ENCODE peak calls at places on chromosomes 16 and 17, in nine cellular contexts. P is choroid plexus epithelial cell, O is tibial artery, L is A549, U is neural crest cell, B is fibroblast of pulmonary artery, R is bronchial epithelial cell, G is cardiac muscle cell, X is AG09319. F is an unnamed sample.

GRCh38 chr17:67156269-67157199 is 88.5 kb downstream of the HELZ start:
- DNase-seq in P (peak; percentile 60), O (no peak), L (no peak), U (no peak), B (peak; percentile 22), R (peak; percentile 59), G (peak; percentile 23), X (no peak), F (no peak)

GRCh38 chr17:14198013-14198412 is 38.6 kb downstream of the CDRT15 start:
- DNase-seq in P (no peak), O (no peak), L (no peak), U (no peak), B (no peak), R (no peak), G (no peak), X (no peak), F (no peak)

GRCh38 chr17:2067048-2067452 is 12.1 kb downstream of the HIC1 start:
- DNase-seq in P (no peak), O (no peak), L (no peak), U (no peak), B (peak; percentile 19), R (no peak), G (no peak), X (no peak), F (peak; percentile 57)

GRCh38 chr16:67555795-67556212 is 6.5 kb upstream of the CTCF start:
- DNase-seq in P (peak; percentile 67), O (no peak), L (no peak), U (no peak), B (peak; percentile 54), R (peak; percentile 92), G (peak; percentile 41), X (no peak), F (no peak)

GRCh38 chr17:81075307-81075706 is 40.4 kb downstream of the BAIAP2 start:
- DNase-seq in P (no peak), O (no peak), L (no peak), U (no peak), B (no peak), R (no peak), G (no peak), X (no peak), F (peak; percentile 88)

GRCh38 chr17:6510321-6511023 is 45.9 kb downstream of the PITPNM3 start:
- DNase-seq in P (no peak), O (peak; percentile 52), L (no peak), U (no peak), B (no peak), R (no peak), G (no peak), X (no peak), F (no peak)

GRCh38 chr17:7644768-7645167 is 6.0 kb upstream of the ATP1B2 start:
- DNase-seq in P (no peak), O (no peak), L (no peak), U (no peak), B (no peak), R (no peak), G (no peak), X (no peak), F (no peak)

GRCh38 chr17:8696951-8697745 is 47.5 kb downstream of the CCDC42 start:
- DNase-seq in P (peak; percentile 76), O (peak; percentile 64), L (no peak), U (no peak), B (peak; percentile 96), R (no peak), G (peak; percentile 99), X (no peak), F (no peak)

GRCh38 chr17:62094175-62094574 is 29.1 kb upstream of the MED13 start:
- DNase-seq in P (no peak), O (no peak), L (no peak), U (no peak), B (no peak), R (no peak), G (peak; percentile 3), X (no peak), F (no peak)

GRCh38 chr16:67967956-67968439 is 439 bp downstream of the SLC12A4 start:
- DNase-seq in P (peak; percentile 28), O (no peak), L (peak; percentile 36), U (no peak), B (peak; percentile 32), R (no peak), G (peak; percentile 35), X (no peak), F (no peak)

GRCh38 chr17:45672301-45672700 is 111.8 kb upstream of the CRHR1 start:
- DNase-seq in P (no peak), O (peak; percentile 64), L (no peak), U (no peak), B (no peak), R (no peak), G (no peak), X (no peak), F (no peak)

GRCh38 chr17:4497101-4497824 is 1.4 kb upstream of the SPNS2 start:
- DNase-seq in P (no peak), O (peak; percentile 89), L (peak; percentile 40), U (no peak), B (no peak), R (peak; percentile 35), G (no peak), X (no peak), F (no peak)

GRCh38 chr17:55444471-55445441 is 23.1 kb upstream of the MMD start:
- DNase-seq in P (peak; percentile 85), O (no peak), L (no peak), U (no peak), B (peak; percentile 56), R (peak; percentile 16), G (no peak), X (no peak), F (no peak)

GRCh38 chr16:4021070-4021779 is 95.0 kb downstream of the ADCY9 start:
- DNase-seq in P (no peak), O (no peak), L (no peak), U (no peak), B (no peak), R (peak; percentile 88), G (no peak), X (no peak), F (no peak)

GRCh38 chr17:7132511-7133094 is 18.0 kb upstream of the ASGR2 start:
- DNase-seq in P (peak; percentile 59), O (no peak), L (no peak), U (no peak), B (peak; percentile 58), R (no peak), G (peak; percentile 40), X (no peak), F (no peak)

GRCh38 chr17:46876353-46876887 is 25.0 kb downstream of the WNT9B start:
- DNase-seq in P (no peak), O (no peak), L (no peak), U (no peak), B (no peak), R (peak; percentile 38), G (no peak), X (no peak), F (no peak)

GRCh38 chr16:54970016-54970415 is 39.4 kb downstream of the IRX5 start:
- DNase-seq in P (no peak), O (no peak), L (no peak), U (no peak), B (no peak), R (no peak), G (no peak), X (no peak), F (no peak)
- TF ChIP-seq CTCF in P (no peak), O (no peak), L (no peak), U (no peak), B (no peak), R (no peak), G (no peak), X (no peak), F (no peak)

GRCh38 chr17:50822550-50822949 is 12.8 kb upstream of the WFIKKN2 start:
- DNase-seq in P (no peak), O (no peak), L (no peak), U (no peak), B (no peak), R (no peak), G (no peak), X (no peak), F (no peak)

GRCh38 chr17:50820651-50821050 is 14.7 kb upstream of the WFIKKN2 start:
- DNase-seq in P (no peak), O (no peak), L (no peak), U (no peak), B (no peak), R (no peak), G (no peak), X (no peak), F (no peak)

GRCh38 chr17:50828508-50829170 is 6.7 kb upstream of the WFIKKN2 start:
- DNase-seq in P (no peak), O (no peak), L (no peak), U (no peak), B (no peak), R (no peak), G (no peak), X (no peak), F (no peak)

GRCh38 chr17:50825188-50825587 is 10.2 kb upstream of the WFIKKN2 start:
- DNase-seq in P (no peak), O (no peak), L (no peak), U (no peak), B (no peak), R (no peak), G (no peak), X (no peak), F (no peak)

GRCh38 chr17:50824429-50824828 is 11.0 kb upstream of the WFIKKN2 start:
- DNase-seq in P (no peak), O (no peak), L (no peak), U (no peak), B (no peak), R (no peak), G (no peak), X (no peak), F (no peak)
- TF ChIP-seq CTCF in P (no peak), O (no peak), L (no peak), U (no peak), B (no peak), R (no peak), G (no peak), X (no peak), F (no peak)

GRCh38 chr16:81140930-81141780 is 45.0 kb upstream of the GCSH start:
- DNase-seq in P (peak; percentile 11), O (no peak), L (no peak), U (no peak), B (no peak), R (no peak), G (no peak), X (no peak), F (no peak)
- TF ChIP-seq CTCF in P (peak; percentile 44), O (no peak), L (peak; percentile 31), U (peak; percentile 43), B (no peak), R (peak; percentile 39), G (peak; percentile 30), X (no peak), F (no peak)

DNA sequence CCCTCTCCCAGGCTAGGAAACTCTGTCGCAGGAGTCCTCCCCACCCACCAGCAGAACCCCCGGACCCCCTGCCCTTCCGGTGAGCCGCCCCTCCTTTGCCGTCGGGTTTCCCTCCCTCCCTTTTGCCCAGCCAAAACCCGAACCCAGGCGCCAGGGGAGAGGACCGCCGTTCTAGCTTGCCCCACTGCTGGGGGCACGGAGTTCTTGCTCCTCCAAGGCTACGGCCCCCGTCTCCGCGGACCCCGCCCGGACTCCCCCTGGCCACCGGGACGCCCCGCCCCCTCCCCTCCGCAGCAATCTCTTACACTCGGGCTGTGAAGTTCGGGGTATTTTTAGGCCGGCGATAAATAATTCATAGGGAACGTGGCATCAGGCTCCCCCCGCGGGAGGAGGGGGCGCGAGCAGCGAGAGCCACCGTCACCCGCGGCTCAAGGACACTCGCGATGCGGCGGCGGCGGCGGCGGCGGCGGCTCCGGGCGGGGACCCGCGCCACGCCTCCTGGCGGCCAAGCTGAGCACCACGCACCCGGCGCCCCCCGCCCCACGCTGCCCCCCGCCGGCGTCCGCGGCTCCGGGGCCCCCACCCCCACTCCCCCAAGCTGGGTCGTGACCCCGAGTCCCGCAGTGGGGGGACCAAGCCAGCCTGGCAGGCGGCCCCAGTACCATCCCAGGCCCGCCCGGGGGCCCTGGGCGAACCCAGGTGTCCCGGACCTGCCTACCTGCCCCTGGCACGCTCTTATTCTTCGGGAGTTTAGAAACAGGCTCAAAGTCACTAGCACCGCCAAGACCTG is at the start of gene GRIN2C:
- DNase-seq in P (no peak), O (no peak), L (no peak), U (peak; percentile 29), B (no peak), R (no peak), G (no peak), X (no peak), F (peak; percentile 62)
- TF ChIP-seq CTCF in P (no peak), O (peak; percentile 13), L (peak; percentile 82), U (peak; percentile 65), B (no peak), R (no peak), G (no peak), X (no peak), F (peak; percentile 26)